ENCODE peak calls at places on chromosomes 12 and 14, in ten cellular contexts. N is mammary epithelial cell; O is GM20000; G is AG04450; S is AG09319; R is CD4-positive, alpha-beta T cell; J is A549; B is epithelial cell of esophagus; D is CD8-positive, alpha-beta T cell; Z is thoracic aorta. I is an unnamed sample.
A peak's percentile ranks its signal among the peaks of the same experiment; 100 is the strongest.

GRCh38 chr14:52923902-52924575 is 26.8 kb downstream of the FERMT2 start:
- DNase-seq in R (no peak), Z (no peak), G (no peak), N (no peak), D (no peak), O (no peak), S (no peak), B (no peak), J (no peak), I (no peak)

GRCh38 chr14:81406863-81407262 is 6.7 kb upstream of the STON2 start:
- DNase-seq in Z (no peak), S (no peak), J (no peak), O (no peak), B (peak; percentile 62), R (no peak), N (peak; percentile 88), D (no peak), G (no peak), I (no peak)

GRCh38 chr14:105286759-105287144 is 14.0 kb downstream of the BRF1 start:
- DNase-seq in S (no peak), J (no peak), O (no peak), R (no peak), G (no peak), N (no peak), Z (no peak), D (no peak), B (no peak), I (no peak)

GRCh38 chr14:37566811-37567371 is 28.2 kb downstream of the FOXA1 start:
- DNase-seq in O (no peak), R (no peak), Z (no peak), G (no peak), B (no peak), S (no peak), N (peak; percentile 50), D (no peak), J (no peak), I (no peak)

GRCh38 chr12:6084969-6085450 is 39.5 kb downstream of the VWF start:
- DNase-seq in J (no peak), N (no peak), Z (no peak), O (no peak), S (no peak), R (no peak), D (no peak), G (no peak), B (no peak), I (no peak)

GRCh38 chr12:124551268-124552144 is 15.9 kb downstream of the NCOR2 start:
- DNase-seq in D (no peak), R (no peak), O (no peak), G (no peak), J (no peak), Z (no peak), N (no peak), B (peak; percentile 61), S (no peak), I (no peak)

GRCh38 chr14:40784860-40785259 is 821.8 kb upstream of the LRFN5 start:
- DNase-seq in N (no peak), Z (no peak), G (no peak), D (no peak), S (no peak), O (no peak), R (no peak), B (no peak), J (no peak), I (no peak)

GRCh38 chr14:104109121-104109541 is 23.6 kb downstream of the ASPG start:
- DNase-seq in G (no peak), Z (no peak), B (no peak), D (no peak), O (no peak), R (no peak), S (no peak), J (no peak), N (no peak), I (no peak)

GRCh38 chr12:109864916-109865315 is 15.4 kb downstream of the GLTP start:
- DNase-seq in B (peak; percentile 97), J (no peak), S (no peak), O (no peak), R (no peak), D (no peak), N (peak; percentile 86), G (no peak), Z (no peak), I (no peak)

GRCh38 chr12:132154941-132155770 is 10.9 kb downstream of the NOC4L start:
- DNase-seq in B (no peak), Z (no peak), S (no peak), R (no peak), J (no peak), O (no peak), D (no peak), N (no peak), G (no peak), I (no peak)

GRCh38 chr12:22285871-22286270 is 48.6 kb downstream of the ST8SIA1 start:
- DNase-seq in Z (no peak), S (no peak), O (no peak), J (no peak), B (no peak), G (no peak), D (no peak), R (no peak), N (no peak), I (no peak)

GRCh38 chr14:65704850-65705249 is 292.3 kb downstream of the FUT8 start:
- DNase-seq in G (no peak), D (no peak), O (peak; percentile 26), B (peak; percentile 7), S (no peak), N (no peak), R (no peak), Z (no peak), J (no peak), I (no peak)

GRCh38 chr12:70576341-70577282 is 60.6 kb downstream of the PTPRB start:
- DNase-seq in Z (no peak), N (peak; percentile 62), R (no peak), G (peak; percentile 50), B (peak; percentile 81), D (no peak), O (peak; percentile 35), S (peak; percentile 54), J (peak; percentile 51), I (no peak)

GRCh38 chr12:100211698-100212097 is 11.1 kb downstream of the ACTR6 start:
- DNase-seq in N (no peak), J (no peak), G (no peak), R (no peak), Z (no peak), D (no peak), S (no peak), O (no peak), B (no peak), I (no peak)

GRCh38 chr12:26340649-26341048 is 145.3 kb downstream of the SSPN start:
- DNase-seq in Z (no peak), O (no peak), N (no peak), D (no peak), S (no peak), G (no peak), R (no peak), J (no peak), B (no peak), I (no peak)

DNA sequence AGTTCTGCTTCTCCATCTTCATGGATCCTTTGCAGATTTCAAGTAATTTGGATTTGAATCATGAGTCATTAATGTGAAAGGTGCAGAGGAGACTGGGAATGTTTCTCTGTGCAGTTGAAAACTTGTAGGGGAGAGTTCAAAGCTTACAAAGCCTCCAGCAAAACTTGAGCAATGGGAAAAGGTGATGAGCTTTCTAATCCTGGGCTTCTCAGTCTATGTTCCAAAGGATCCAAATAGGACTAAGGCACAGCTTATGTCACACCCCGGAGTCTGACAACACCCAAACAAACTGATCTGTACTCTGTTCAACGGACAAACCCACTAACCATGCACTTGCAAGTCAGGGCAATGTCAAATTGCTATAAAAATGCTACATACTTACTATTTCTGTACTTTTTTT is 134.8 kb downstream of the DUSP6 start:
- DNase-seq in R (no peak), B (peak; percentile 69), J (no peak), S (no peak), G (no peak), N (no peak), D (no peak), Z (no peak), O (no peak), I (no peak)
- TF ChIP-seq CTCF in R (no peak), B (no peak), J (no peak), S (no peak), G (no peak), N (no peak), D (no peak), Z (no peak), O (no peak), I (no peak)

GRCh38 chr14:95453713-95453980 is 62.8 kb downstream of the SYNE3 start:
- DNase-seq in N (no peak), Z (no peak), B (no peak), O (no peak), S (no peak), R (no peak), J (no peak), D (no peak), G (no peak), I (no peak)

GRCh38 chr14:95458459-95458858 is 58.0 kb downstream of the SYNE3 start:
- DNase-seq in O (no peak), N (no peak), G (no peak), D (no peak), B (no peak), J (no peak), R (no peak), Z (no peak), S (no peak), I (no peak)

GRCh38 chr14:95452890-95453712 is 63.3 kb downstream of the SYNE3 start:
- DNase-seq in D (no peak), N (no peak), G (no peak), S (no peak), O (no peak), B (no peak), J (no peak), R (no peak), Z (no peak), I (no peak)

GRCh38 chr14:95455246-95455645 is 61.2 kb downstream of the SYNE3 start:
- DNase-seq in S (no peak), O (no peak), D (no peak), J (no peak), N (no peak), Z (no peak), G (no peak), B (no peak), R (no peak), I (no peak)

GRCh38 chr14:95456281-95456680 is 60.2 kb downstream of the SYNE3 start:
- DNase-seq in N (no peak), R (no peak), G (no peak), B (no peak), J (no peak), D (no peak), S (no peak), O (no peak), Z (no peak), I (no peak)
- TF ChIP-seq CTCF in N (no peak), R (no peak), G (no peak), B (no peak), J (no peak), D (no peak), S (no peak), O (no peak), Z (no peak), I (no peak)

GRCh38 chr12:14239350-14239934 is 126.0 kb upstream of the ATF7IP start:
- DNase-seq in N (peak; percentile 46), R (no peak), O (peak; percentile 51), D (peak; percentile 64), S (no peak), Z (no peak), G (no peak), B (no peak), J (no peak), I (peak; percentile 28)
- TF ChIP-seq CTCF in N (no peak), R (no peak), O (no peak), D (no peak), S (no peak), Z (no peak), G (no peak), B (no peak), J (no peak), I (no peak)

GRCh38 chr12:111156304-111156703 is 212.6 kb downstream of the PHETA1 start:
- DNase-seq in N (peak; percentile 10), D (no peak), Z (no peak), B (peak; percentile 69), S (no peak), G (no peak), R (no peak), O (no peak), J (no peak), I (no peak)
- TF ChIP-seq CTCF in N (no peak), D (no peak), Z (no peak), B (peak; percentile 15), S (no peak), G (no peak), R (no peak), O (no peak), J (peak; percentile 16), I (no peak)